ENCODE peak calls at places on chromosomes 4 and X, in six cellular contexts. K, V, L, Q, M and X are unnamed samples.

GRCh38 chr4:112910109-112910736 is 139.2 kb upstream of the ANK2 start:
- DNase-seq in L (no peak), K (peak; percentile 13), V (no peak), Q (no peak), M (peak; percentile 53), X (no peak)

GRCh38 chr4:27790911-27791310 is 930.3 kb downstream of the STIM2 start:
- DNase-seq in K (peak; percentile 11), M (no peak), L (no peak), Q (no peak), V (no peak), X (peak; percentile 23)

GRCh38 chrX:110218591-110218990 is 99.3 kb downstream of the AMMECR1 start:
- DNase-seq in M (peak; percentile 73), L (no peak), V (no peak), Q (no peak), K (peak; percentile 67), X (no peak)

GRCh38 chrX:17374619-17375360 is at the start of gene NHS:
- DNase-seq in K (peak; percentile 63), Q (peak; percentile 70), V (peak; percentile 87), L (peak; percentile 70), M (peak; percentile 13), X (peak; percentile 89)

GRCh38 chrX:118971552-118971951 is 2.9 kb upstream of the LONRF3 start:
- DNase-seq in M (no peak), K (no peak), L (no peak), V (peak; percentile 60), Q (no peak), X (peak; percentile 36)

GRCh38 chr4:47160095-47160494 is 128.7 kb downstream of the GABRB1 start:
- DNase-seq in L (no peak), Q (no peak), K (no peak), M (no peak), V (no peak), X (no peak)

GRCh38 chr4:181418491-181418890 is 824.7 kb upstream of the TENM3 start:
- DNase-seq in K (no peak), L (no peak), Q (no peak), V (no peak), M (no peak), X (no peak)

GRCh38 chr4:93573285-93573684 is 255.3 kb upstream of the ATOH1 start:
- DNase-seq in K (no peak), M (no peak), Q (no peak), V (no peak), L (no peak), X (no peak)

GRCh38 chr4:82642321-82642720 is 80.5 kb upstream of the TMEM150C start:
- DNase-seq in V (no peak), L (no peak), M (no peak), K (no peak), Q (no peak), X (no peak)

GRCh38 chr4:82645868-82646267 is 84.1 kb upstream of the TMEM150C start:
- DNase-seq in K (no peak), V (no peak), Q (no peak), M (no peak), L (no peak), X (no peak)

GRCh38 chr4:82643994-82644730 is 82.4 kb upstream of the TMEM150C start:
- DNase-seq in M (no peak), K (peak; percentile 58), Q (no peak), V (no peak), L (no peak), X (no peak)

GRCh38 chr4:82648356-82648755 is 86.6 kb upstream of the TMEM150C start:
- DNase-seq in Q (no peak), V (no peak), L (no peak), M (no peak), K (peak; percentile 37), X (no peak)

GRCh38 chr4:82644731-82645126 is 82.9 kb upstream of the TMEM150C start:
- DNase-seq in K (no peak), Q (no peak), L (no peak), M (no peak), V (no peak), X (no peak)
- H2BK5ac ChIP-seq in K (no peak overlapping the region), Q (no peak overlapping the region), L (no peak overlapping the region), M (no peak overlapping the region), V (no peak overlapping the region), X (no peak overlapping the region)

DNA sequence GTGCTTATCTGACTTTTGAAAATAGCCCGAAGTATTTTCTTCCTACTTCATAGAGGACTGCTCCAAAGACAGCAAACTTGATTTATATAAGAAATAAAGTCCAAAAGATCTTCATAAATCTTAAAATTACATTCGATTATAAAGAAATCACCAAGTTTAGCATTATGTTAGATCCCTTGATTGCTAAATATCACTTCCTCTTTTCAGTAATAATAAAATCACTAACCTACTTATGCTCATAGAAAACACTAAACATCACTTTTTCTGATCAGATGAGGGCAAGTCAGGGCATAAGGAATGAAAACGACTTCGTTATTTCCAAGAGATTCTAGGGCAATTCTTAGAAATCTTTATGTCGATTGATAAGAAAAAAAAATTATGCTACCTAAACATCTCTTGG is 32.0 kb downstream of the DYNLT3 start:
- DNase-seq in L (no peak), K (no peak), V (no peak), Q (no peak), M (no peak), X (no peak)
- H2BK15ac ChIP-seq in L (no peak overlapping the region), K (no peak overlapping the region), V (no peak overlapping the region), Q (no peak overlapping the region), M (no peak overlapping the region), X (no peak overlapping the region)

GRCh38 chr4:57075353-57075752 is 34.8 kb downstream of the IGFBP7 start:
- DNase-seq in K (no peak), V (no peak), M (no peak), Q (no peak), L (no peak), X (no peak)

GRCh38 chr4:57076646-57077045 is 33.5 kb downstream of the IGFBP7 start:
- DNase-seq in L (no peak), V (no peak), K (no peak), Q (no peak), M (no peak), X (no peak)

GRCh38 chr4:57074753-57075152 is 35.4 kb downstream of the IGFBP7 start:
- DNase-seq in M (no peak), K (peak; percentile 88), L (no peak), V (no peak), Q (no peak), X (no peak)

GRCh38 chr4:57078685-57079521 is 31.3 kb downstream of the IGFBP7 start:
- DNase-seq in Q (no peak), M (peak; percentile 71), L (peak; percentile 11), K (no peak), V (peak; percentile 80), X (peak; percentile 94)

DNA sequence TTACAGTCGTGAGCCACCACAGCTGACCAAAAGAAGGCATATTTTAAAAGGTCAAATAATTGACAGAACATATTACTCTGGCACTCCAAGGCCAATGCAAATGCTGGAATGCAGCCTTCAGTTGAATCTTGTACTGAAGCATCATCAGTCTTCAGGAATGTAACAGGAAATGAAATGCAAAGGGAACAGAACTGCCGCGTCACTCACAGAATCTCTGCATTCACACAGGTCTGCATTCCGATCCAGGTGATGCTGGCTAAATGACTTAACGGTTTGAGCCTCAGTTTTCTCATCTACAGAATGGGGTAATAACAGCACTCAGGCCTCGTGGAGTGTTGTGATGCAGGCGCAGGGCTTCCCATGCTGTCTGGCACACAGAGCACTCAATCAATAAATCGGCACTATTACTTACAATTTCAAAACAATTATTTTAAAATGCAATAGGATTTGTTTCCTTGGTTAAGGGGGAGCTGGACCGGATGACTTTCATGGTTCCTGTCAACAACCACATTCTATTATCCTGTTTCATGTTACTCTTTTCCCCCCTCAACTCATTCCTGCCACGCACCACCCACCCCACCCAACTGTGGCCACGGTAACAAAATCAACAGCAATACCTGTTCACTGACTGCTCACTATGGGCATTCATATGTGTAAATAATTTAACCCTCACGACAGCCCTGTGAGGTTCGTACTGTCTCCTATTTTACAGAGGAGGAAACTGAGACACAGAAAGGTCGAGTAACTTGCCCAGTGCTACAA is 32.5 kb downstream of the IGFBP7 start:
- DNase-seq in L (no peak), Q (no peak), V (peak; percentile 81), K (peak; percentile 79), M (peak; percentile 63), X (peak; percentile 95)
- H2AK5ac ChIP-seq in L (no peak overlapping the region), Q (no peak overlapping the region), V (no peak overlapping the region), K (peak overlapping the region; percentile 65), M (peak overlapping the region; percentile 95), X (peak overlapping the region; percentile 40)

GRCh38 chr4:68905598-68906237 is 45.9 kb downstream of the UGT2A3 start:
- DNase-seq in K (no peak), Q (peak; percentile 51), M (no peak), V (peak; percentile 47), L (peak; percentile 9), X (peak; percentile 87)
- H2BK5ac ChIP-seq in K (no peak overlapping the region), Q (peak overlapping the region; percentile 99), M (no peak overlapping the region), V (no peak overlapping the region), L (no peak overlapping the region), X (no peak overlapping the region)

DNA sequence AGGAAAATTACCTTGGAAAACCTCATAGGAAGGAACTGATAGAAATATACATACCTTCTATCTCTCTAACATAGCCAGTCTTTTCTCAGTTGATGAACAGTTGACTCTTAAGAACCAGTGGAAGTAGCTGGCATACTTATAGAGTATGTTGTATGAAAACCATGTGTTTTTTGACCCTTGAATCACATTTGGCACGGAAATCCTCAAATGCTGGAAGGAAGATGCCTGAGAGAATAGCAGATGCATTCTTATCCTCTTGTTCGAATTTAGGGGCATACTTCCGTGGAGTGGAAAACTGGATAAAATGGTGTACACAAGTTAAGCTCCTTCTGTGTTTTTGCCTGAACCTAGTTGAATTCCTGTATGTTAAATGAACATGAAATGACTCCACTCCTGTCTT is 145.5 kb downstream of the PCDH7 start:
- DNase-seq in Q (no peak), M (no peak), L (no peak), V (no peak), K (peak; percentile 54), X (no peak)
- H2BK15ac ChIP-seq in Q (no peak overlapping the region), M (no peak overlapping the region), L (no peak overlapping the region), V (no peak overlapping the region), K (peak overlapping the region; percentile 20), X (no peak overlapping the region)

DNA sequence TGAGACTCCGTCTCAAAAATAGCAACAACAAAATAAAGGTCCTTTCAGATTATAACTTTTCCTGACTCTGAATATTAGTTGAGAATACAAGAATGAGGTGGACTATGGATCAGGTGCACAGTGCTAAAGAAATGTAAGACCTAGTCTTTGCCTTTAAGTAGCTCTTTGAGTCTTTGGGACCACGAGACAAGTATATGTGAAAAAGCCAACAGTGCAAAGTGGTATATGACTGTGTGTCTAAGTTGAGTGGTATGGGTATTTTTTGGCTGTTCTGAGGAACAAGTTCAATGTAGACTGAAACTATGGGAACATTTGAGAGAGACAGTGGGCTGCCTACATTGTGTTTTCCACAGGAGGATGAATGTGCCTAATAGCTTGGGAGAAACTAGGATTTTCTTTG is 2.8 kb downstream of the GAB1 start:
- DNase-seq in M (no peak), L (no peak), Q (no peak), K (no peak), V (no peak), X (no peak)
- H2AK5ac ChIP-seq in M (no peak overlapping the region), L (no peak overlapping the region), Q (no peak overlapping the region), K (no peak overlapping the region), V (no peak overlapping the region), X (no peak overlapping the region)